ENCODE peak calls at places on chromosome X, in seven cellular contexts. E is lung, L is kidney epithelial cell, X is psoas muscle, T is pancreas, W is endodermal cell, G is uterus. V is an unnamed sample. For H3K27me3, the result is how much of the 10 kb centered on the place peaks cover.

GRCh38 chrX:16651422-16651821 is 1.5 kb downstream of the S100G start:
- DNase-seq in E (no peak), L (no peak), X (no peak), T (no peak), W (no peak), G (no peak), V (no peak)

GRCh38 chrX:77451041-77451440 is 3.9 kb downstream of the FGF16 start:
- DNase-seq in E (no peak), L (peak), X (no peak), T (no peak), W (no peak), G (no peak), V (no peak)

GRCh38 chrX:41824551-41824950 is 98.8 kb downstream of the CASK start:
- DNase-seq in E (no peak), L (no peak), X (no peak), T (no peak), W (peak), G (no peak), V (no peak)

GRCh38 chrX:44344194-44344593 is 722 bp upstream of the EFHC2 start:
- DNase-seq in E (peak), L (no peak), X (no peak), T (no peak), W (peak), G (no peak), V (no peak)

GRCh38 chrX:48769230-48769629 is 7.7 kb downstream of the GLOD5 start:
- DNase-seq in E (no peak), L (no peak), X (no peak), T (no peak), W (no peak), G (no peak), V (no peak)

GRCh38 chrX:124033821-124034220 is 72.3 kb downstream of the STAG2 start:
- DNase-seq in E (no peak), L (no peak), X (no peak), T (no peak), W (no peak), G (no peak), V (no peak)

GRCh38 chrX:53281321-53281822 is at the start of gene IQSEC2:
- DNase-seq in E (peak), L (no peak), X (peak), T (peak), W (peak), G (peak), V (peak)

GRCh38 chrX:72201836-72202536 is 20.4 kb downstream of the PIN4 start:
- DNase-seq in E (no peak), L (no peak), X (no peak), T (no peak), W (no peak), G (no peak), V (no peak)

GRCh38 chrX:130025256-130025655 is 42.8 kb downstream of the BCORL1 start:
- DNase-seq in E (no peak), L (no peak), X (no peak), T (no peak), W (peak), G (no peak), V (no peak)

GRCh38 chrX:123976671-123977316 is 15.3 kb downstream of the STAG2 start:
- DNase-seq in E (no peak), L (no peak), X (no peak), T (no peak), W (no peak), G (no peak), V (no peak)

GRCh38 chrX:121308276-121308805 is 260.9 kb downstream of the GLUD2 start:
- DNase-seq in E (no peak), L (peak), X (no peak), T (no peak), W (peak), G (peak), V (no peak)

GRCh38 chrX:130393451-130394074 is 8.1 kb upstream of the GPR119 start:
- DNase-seq in E (peak), L (no peak), X (no peak), T (peak), W (peak), G (no peak), V (no peak)

GRCh38 chrX:113522814-113523213 is 682.2 kb upstream of the AMOT start:
- DNase-seq in E (no peak), L (no peak), X (no peak), T (no peak), W (no peak), G (no peak), V (no peak)

GRCh38 chrX:1045680-1046314 is 166.7 kb downstream of the CRLF2 start:
- DNase-seq in E (no peak), L (no peak), X (no peak), T (no peak), W (no peak), G (no peak), V (no peak)

GRCh38 chrX:151984328-151984727 is 9.9 kb upstream of the GABRE start:
- DNase-seq in E (no peak), L (peak), X (no peak), T (no peak), W (no peak), G (no peak), V (no peak)

GRCh38 chrX:41670108-41670507 is 18.7 kb upstream of the GPR34 start:
- DNase-seq in E (no peak), L (no peak), X (no peak), T (no peak), W (no peak), G (no peak), V (no peak)

GRCh38 chrX:57447856-57448255 is 144.0 kb upstream of the ZXDB start:
- DNase-seq in E (no peak), L (no peak), X (no peak), T (no peak), W (no peak), G (no peak), V (no peak)

GRCh38 chrX:49172280-49172780 is 632 bp downstream of the PLP2 start:
- DNase-seq in E (peak), L (no peak), X (peak), T (peak), W (no peak), G (peak), V (peak)

GRCh38 chrX:70041993-70042392 is 7.7 kb downstream of the AWAT2 start:
- DNase-seq in E (no peak), L (no peak), X (no peak), T (no peak), W (no peak), G (no peak), V (no peak)

GRCh38 chrX:70042399-70043371 is 7.1 kb downstream of the AWAT2 start:
- DNase-seq in E (no peak), L (no peak), X (no peak), T (no peak), W (peak), G (no peak), V (no peak)

GRCh38 chrX:70038951-70039350 is 10.8 kb downstream of the AWAT2 start:
- DNase-seq in E (no peak), L (no peak), X (no peak), T (no peak), W (no peak), G (no peak), V (no peak)

GRCh38 chrX:70038515-70038914 is 11.2 kb downstream of the AWAT2 start:
- DNase-seq in E (no peak), L (no peak), X (no peak), T (no peak), W (no peak), G (no peak), V (no peak)

GRCh38 chrX:70039758-70040157 is 10.0 kb downstream of the AWAT2 start:
- DNase-seq in E (no peak), L (no peak), X (no peak), T (no peak), W (no peak), G (no peak), V (no peak)
- TF ChIP-seq CTCF in E (no peak), L (no peak), X (no peak), T (no peak), W (no peak), G (no peak), V (no peak)

GRCh38 chrX:14497184-14497666 is 32.1 kb upstream of the GLRA2 start:
- DNase-seq in E (no peak), L (no peak), X (no peak), T (no peak), W (no peak), G (no peak), V (no peak)
- H3K27me3 ChIP-seq in E (under half), L (under half), X (under half), T (under half), W (under half), G (under half), V (under half)

GRCh38 chrX:25015486-25016360 is at the start of gene ARX:
- DNase-seq in E (no peak), L (no peak), X (peak), T (peak), W (peak), G (no peak), V (peak)

GRCh38 chrX:25012793-25013592 is 2.8 kb downstream of the ARX start:
- DNase-seq in E (no peak), L (no peak), X (peak), T (no peak), W (peak), G (no peak), V (no peak)

GRCh38 chrX:25013593-25014365 is 2.0 kb downstream of the ARX start:
- DNase-seq in E (no peak), L (no peak), X (peak), T (no peak), W (peak), G (no peak), V (no peak)

GRCh38 chrX:25016361-25016671 is 551 bp upstream of the ARX start:
- DNase-seq in E (no peak), L (no peak), X (no peak), T (no peak), W (peak), G (no peak), V (no peak)

DNA sequence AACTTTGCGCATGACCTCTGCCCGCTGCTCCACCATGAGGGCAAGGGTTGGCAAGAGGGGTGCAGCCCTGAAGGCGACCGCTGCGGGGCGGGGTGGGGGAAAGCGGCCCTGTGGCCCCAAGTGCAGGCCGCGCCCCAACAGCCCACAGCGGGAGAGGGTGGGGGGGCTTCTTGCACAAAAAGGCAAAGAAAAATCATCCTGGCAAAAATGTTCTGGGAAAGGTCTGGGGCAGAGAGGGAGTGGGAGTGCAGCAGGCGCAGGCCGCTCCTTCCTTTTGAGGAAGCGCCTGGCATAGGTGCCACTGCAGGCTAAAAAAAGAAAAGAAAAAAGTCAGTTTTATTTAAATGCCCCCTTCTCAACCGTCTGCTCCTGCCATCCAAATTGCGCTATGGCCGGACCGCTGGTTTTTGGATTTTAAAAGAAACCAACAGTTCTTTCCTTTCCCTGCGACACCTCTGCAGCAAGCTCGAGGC is 1.4 kb downstream of the ARX start:
- DNase-seq in E (no peak), L (no peak), X (peak), T (no peak), W (peak), G (no peak), V (no peak)
- TF ChIP-seq CTCF in E (no peak), L (no peak), X (no peak), T (no peak), W (peak), G (no peak), V (no peak)

DNA sequence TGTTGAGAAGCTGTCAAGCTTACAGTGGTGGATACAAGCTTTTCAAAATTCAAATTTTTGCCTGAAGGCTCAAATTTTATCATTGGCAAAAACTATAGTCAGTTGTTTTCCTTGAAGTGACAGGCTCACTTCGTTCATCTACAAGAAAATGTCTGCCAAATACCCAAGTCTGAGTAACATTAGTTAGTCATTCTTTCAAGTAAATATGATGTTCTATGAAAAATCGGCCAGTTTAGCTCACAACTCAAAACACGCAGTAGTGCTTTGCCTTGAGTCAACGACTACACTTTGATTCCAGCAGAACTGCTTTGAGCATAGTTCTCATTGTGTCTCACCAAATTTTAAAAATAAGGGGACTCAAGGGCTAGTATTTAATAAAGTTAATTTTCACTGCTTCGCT is 170.3 kb upstream of the MAMLD1 start:
- DNase-seq in E (no peak), L (no peak), X (no peak), T (no peak), W (no peak), G (no peak), V (no peak)
- H3K27me3 ChIP-seq in E (under half), L (under half), X (under half), T (under half), W (under half), G (under half), V (under half)

GRCh38 chrX:119698835-119699234 is 5.9 kb upstream of the SEPTIN6 start:
- DNase-seq in E (no peak), L (no peak), X (no peak), T (no peak), W (peak), G (no peak), V (no peak)
- TF ChIP-seq CTCF in E (peak), L (peak), X (peak), T (peak), W (peak), G (peak), V (peak)

GRCh38 chrX:137028699-137029098 is 5.1 kb downstream of the GPR101 start:
- DNase-seq in E (no peak), L (no peak), X (no peak), T (no peak), W (no peak), G (no peak), V (no peak)
- H3K27me3 ChIP-seq in E (under half), L (under half), X (half or more), T (under half), W (half or more), G (under half), V (under half)

GRCh38 chrX:23398570-23398969 is 63.9 kb downstream of the PTCHD1 start:
- DNase-seq in E (no peak), L (no peak), X (no peak), T (no peak), W (no peak), G (no peak), V (no peak)

GRCh38 chrX:23403849-23404248 is 69.2 kb downstream of the PTCHD1 start:
- DNase-seq in E (no peak), L (no peak), X (no peak), T (no peak), W (peak), G (no peak), V (no peak)
- TF ChIP-seq CTCF in E (no peak), L (peak), X (peak), T (no peak), W (peak), G (no peak), V (no peak)

GRCh38 chrX:12711435-12712040 is 79.7 kb upstream of the PRPS2 start:
- DNase-seq in E (no peak), L (no peak), X (no peak), T (no peak), W (no peak), G (no peak), V (no peak)
- H3K27me3 ChIP-seq in E (under half), L (under half), X (under half), T (under half), W (under half), G (under half), V (under half)

DNA sequence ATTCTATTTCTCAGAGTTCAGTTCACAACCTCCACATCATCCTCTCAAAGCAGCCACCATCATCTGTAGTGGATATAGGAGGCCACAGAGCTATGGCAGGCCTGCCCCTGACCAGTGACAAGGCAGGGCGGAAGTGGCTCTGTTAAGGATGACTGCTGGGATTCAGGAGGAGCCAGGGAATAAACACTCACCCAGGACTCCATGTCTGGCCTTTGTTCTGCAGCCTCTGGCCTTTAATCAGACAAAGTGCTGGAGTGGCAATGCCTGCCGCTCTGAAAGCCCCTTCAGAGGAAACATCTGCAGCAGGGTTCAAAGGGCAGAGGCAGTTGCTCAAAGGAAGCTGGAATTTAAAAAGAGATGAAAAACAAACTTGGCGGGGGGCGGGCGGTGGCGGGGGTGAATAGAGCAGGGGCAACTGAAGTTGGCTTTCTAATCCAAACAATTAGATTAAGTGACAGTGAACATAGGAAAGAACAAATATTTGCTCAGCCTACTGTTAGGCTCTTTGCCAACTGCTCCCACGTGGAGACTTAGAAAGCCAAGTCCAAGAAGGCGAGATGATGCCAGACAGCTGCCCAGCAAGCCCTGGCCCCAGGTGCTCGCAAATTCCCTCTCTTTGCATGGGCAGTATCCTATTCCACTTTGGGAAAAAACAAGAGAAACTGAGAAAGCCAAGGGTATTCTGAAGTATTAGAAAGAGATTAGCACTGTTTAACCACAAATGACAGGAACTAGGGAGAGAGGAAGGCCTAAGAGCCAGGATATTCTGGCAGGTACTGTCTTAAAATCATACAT is 5.5 kb downstream of the MPP1 start:
- DNase-seq in E (no peak), L (no peak), X (no peak), T (no peak), W (peak), G (peak), V (no peak)
- TF ChIP-seq CTCF in E (no peak), L (no peak), X (no peak), T (no peak), W (no peak), G (no peak), V (no peak)

GRCh38 chrX:69116077-69116476 is 49.2 kb downstream of the PJA1 start:
- DNase-seq in E (no peak), L (no peak), X (no peak), T (no peak), W (no peak), G (no peak), V (no peak)

GRCh38 chrX:69119122-69119521 is 46.1 kb downstream of the PJA1 start:
- DNase-seq in E (no peak), L (no peak), X (no peak), T (no peak), W (peak), G (no peak), V (no peak)

GRCh38 chrX:69120476-69120875 is 44.8 kb downstream of the PJA1 start:
- DNase-seq in E (no peak), L (no peak), X (no peak), T (no peak), W (no peak), G (no peak), V (no peak)

GRCh38 chrX:69121321-69122000 is 43.8 kb downstream of the PJA1 start:
- DNase-seq in E (no peak), L (no peak), X (no peak), T (no peak), W (no peak), G (no peak), V (no peak)

GRCh38 chrX:69117876-69118526 is 47.3 kb downstream of the PJA1 start:
- DNase-seq in E (no peak), L (no peak), X (no peak), T (no peak), W (no peak), G (no peak), V (no peak)
- H3K27me3 ChIP-seq in E (under half), L (under half), X (under half), T (under half), W (under half), G (under half), V (under half)

V was measured in left ventricle myocardium inferior.